ENCODE peak calls at places on chromosomes 5 and 9, in five cellular contexts. Z, S, N, M and G are unnamed samples.

GRCh38 chr5:31854625-31855526 is 215.9 kb downstream of the PDZD2 start:
- DNase-seq in Z (no peak), S (no peak), N (peak), M (no peak), G (peak)

GRCh38 chr5:4941957-4942830 is 197.9 kb upstream of the ADAMTS16 start:
- DNase-seq in Z (no peak), S (peak), N (no peak), M (no peak), G (peak)

GRCh38 chr9:108443278-108443633 is 412.5 kb downstream of the ACTL7B start:
- DNase-seq in Z (no peak), S (no peak), N (no peak), M (peak), G (no peak)

GRCh38 chr5:137888875-137889759 is at the start of gene PKD2L2:
- DNase-seq in Z (peak), S (peak), N (peak), M (no peak), G (peak)

GRCh38 chr9:2427016-2427891 is 194.3 kb upstream of the VLDLR start:
- DNase-seq in Z (no peak), S (no peak), N (no peak), M (no peak), G (no peak)

GRCh38 chr5:33311893-33312292 is 128.9 kb upstream of the TARS1 start:
- DNase-seq in Z (no peak), S (no peak), N (peak), M (no peak), G (no peak)

GRCh38 chr5:138303365-138303764 is 28.2 kb downstream of the CDC25C start:
- DNase-seq in Z (no peak), S (peak), N (no peak), M (no peak), G (no peak)

GRCh38 chr9:13427587-13427986 is 148.1 kb upstream of the MPDZ start:
- DNase-seq in Z (no peak), S (peak), N (peak), M (peak), G (peak)

GRCh38 chr5:133612021-133612860 is at the start of gene FSTL4:
- DNase-seq in Z (no peak), S (no peak), N (peak), M (no peak), G (peak)

GRCh38 chr5:135319928-135320606 is 79.0 kb downstream of the MACROH2A1 start:
- DNase-seq in Z (no peak), S (no peak), N (no peak), M (no peak), G (peak)

GRCh38 chr5:76580983-76581382 is 42.2 kb downstream of the F2RL2 start:
- DNase-seq in Z (no peak), S (no peak), N (no peak), M (no peak), G (no peak)

GRCh38 chr5:115685966-115686691 is 60.3 kb upstream of the TMED7 start:
- DNase-seq in Z (no peak), S (no peak), N (no peak), M (no peak), G (peak)

GRCh38 chr9:33233659-33234335 is 6.2 kb upstream of the SPINK4 start:
- DNase-seq in Z (no peak), S (no peak), N (peak), M (no peak), G (no peak)

GRCh38 chr5:7393921-7394799 is 1.8 kb upstream of the ADCY2 start:
- DNase-seq in Z (no peak), S (no peak), N (no peak), M (no peak), G (no peak)

GRCh38 chr5:106825379-106825778 is 845.4 kb downstream of the EFNA5 start:
- DNase-seq in Z (no peak), S (no peak), N (no peak), M (no peak), G (no peak)

GRCh38 chr5:59152701-59153245 is 569.9 kb downstream of the RAB3C start:
- DNase-seq in Z (no peak), S (no peak), N (no peak), M (no peak), G (no peak)

GRCh38 chr9:84045481-84046097 is 65.0 kb downstream of the RMI1 start:
- DNase-seq in Z (no peak), S (no peak), N (no peak), M (peak), G (no peak)

GRCh38 chr9:114470121-114470520 is 35.2 kb downstream of the WHRN start:
- DNase-seq in Z (no peak), S (no peak), N (no peak), M (no peak), G (no peak)

GRCh38 chr9:101467690-101468089 is 32.1 kb upstream of the ALDOB start:
- DNase-seq in Z (no peak), S (no peak), N (no peak), M (no peak), G (no peak)

GRCh38 chr5:149040421-149040820 is 22.4 kb downstream of the SH3TC2 start:
- DNase-seq in Z (no peak), S (no peak), N (no peak), M (no peak), G (no peak)

GRCh38 chr9:110928604-110929003 is 109.7 kb downstream of the LPAR1 start:
- DNase-seq in Z (no peak), S (no peak), N (no peak), M (no peak), G (no peak)

GRCh38 chr5:635321-636055 is 23.3 kb downstream of the CEP72 start:
- DNase-seq in Z (no peak), S (no peak), N (no peak), M (no peak), G (no peak)

GRCh38 chr5:179357036-179357435 is 11.8 kb upstream of the ADAMTS2 start:
- DNase-seq in Z (no peak), S (no peak), N (no peak), M (no peak), G (no peak)

GRCh38 chr9:27382308-27382707 is 85.4 kb upstream of the EQTN start:
- DNase-seq in Z (no peak), S (no peak), N (no peak), M (no peak), G (no peak)

GRCh38 chr5:153939101-153939500 is 99.6 kb downstream of the FAM114A2 start:
- DNase-seq in Z (no peak), S (no peak), N (no peak), M (no peak), G (no peak)

GRCh38 chr5:153937661-153938060 is 101.0 kb downstream of the FAM114A2 start:
- DNase-seq in Z (no peak), S (no peak), N (no peak), M (no peak), G (no peak)

GRCh38 chr5:153941265-153941664 is 97.4 kb downstream of the FAM114A2 start:
- DNase-seq in Z (no peak), S (no peak), N (no peak), M (no peak), G (peak)

GRCh38 chr5:153938131-153938842 is 100.4 kb downstream of the FAM114A2 start:
- DNase-seq in Z (no peak), S (no peak), N (no peak), M (no peak), G (peak)
- TF ChIP-seq JUNB in Z (no peak), S (no peak), N (no peak), M (no peak), G (no peak)

DNA sequence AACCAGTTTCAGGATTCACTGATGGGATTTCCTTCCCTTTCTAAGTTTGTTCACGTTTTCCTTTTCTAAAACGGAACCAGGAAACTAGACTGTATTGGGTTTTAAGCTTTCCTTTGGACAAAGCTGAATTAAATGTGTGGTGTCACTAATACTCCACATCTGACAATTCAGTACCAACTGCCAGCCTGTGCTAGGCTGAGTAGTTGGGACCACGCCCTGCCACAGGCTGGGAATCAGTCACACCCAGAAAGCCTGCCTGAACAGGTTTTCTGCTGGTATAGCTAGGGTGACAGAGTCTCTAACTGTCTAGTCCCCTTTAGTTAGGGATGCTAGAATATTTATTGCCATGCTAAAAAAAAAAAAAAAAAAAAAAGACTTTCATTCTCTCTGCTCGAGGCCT is 15.6 kb downstream of the SPACA9 start:
- DNase-seq in Z (no peak), S (no peak), N (no peak), M (no peak), G (no peak)
- H3K27ac ChIP-seq in Z (no peak), S (no peak), N (no peak), M (no peak), G (no peak)

GRCh38 chr5:14871573-14872069 is at the start of gene ANKH:
- DNase-seq in Z (no peak), S (peak), N (peak), M (peak), G (peak)

GRCh38 chr5:14871084-14871572 is 450 bp downstream of the ANKH start:
- DNase-seq in Z (no peak), S (no peak), N (peak), M (no peak), G (peak)

GRCh38 chr5:14868771-14869170 is 2.8 kb downstream of the ANKH start:
- DNase-seq in Z (no peak), S (no peak), N (no peak), M (no peak), G (no peak)

GRCh38 chr5:14869286-14870164 is 2.1 kb downstream of the ANKH start:
- DNase-seq in Z (no peak), S (no peak), N (no peak), M (no peak), G (no peak)

GRCh38 chr5:14870347-14871083 is 1.1 kb downstream of the ANKH start:
- DNase-seq in Z (no peak), S (no peak), N (no peak), M (no peak), G (peak)
- TF ChIP-seq JUNB in Z (no peak), S (no peak), N (no peak), M (no peak), G (no peak)

DNA sequence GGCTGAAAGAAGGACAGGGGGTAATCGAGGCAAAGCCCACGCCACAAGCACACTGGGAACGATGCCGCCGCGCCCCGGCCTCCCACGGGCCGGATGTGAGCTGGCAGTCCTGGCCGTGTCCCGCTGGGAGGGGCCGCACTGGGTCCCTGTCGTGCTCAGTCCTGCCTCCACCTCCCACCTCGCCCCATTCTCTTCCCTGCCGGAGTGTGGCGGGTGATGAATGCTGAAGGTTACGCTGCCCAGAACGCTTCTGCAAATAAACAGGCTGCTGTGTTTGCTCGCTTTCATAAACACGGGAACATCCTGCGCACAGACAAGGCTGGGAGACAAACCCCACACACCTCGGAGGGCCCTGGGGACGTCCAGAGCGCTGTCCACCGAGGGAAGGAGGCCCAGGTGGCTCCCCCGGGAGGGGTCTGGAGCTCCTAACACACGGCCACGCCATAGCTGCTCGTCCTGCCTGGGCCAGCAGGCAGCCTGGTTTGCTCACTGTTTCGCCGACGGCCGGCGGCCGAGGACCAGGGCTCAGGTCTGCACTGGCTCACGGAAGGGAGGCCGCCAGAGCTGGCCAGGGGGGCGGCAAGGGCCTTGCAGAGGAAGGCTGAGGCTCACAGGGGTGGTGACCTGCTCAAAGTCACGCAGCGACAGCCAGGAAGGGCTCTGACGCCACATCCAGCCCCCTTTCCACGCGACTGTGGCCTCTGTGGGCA is 2.3 kb downstream of the DNLZ start:
- DNase-seq in Z (no peak), S (no peak), N (no peak), M (no peak), G (no peak)
- H3K27ac ChIP-seq in Z (no peak), S (no peak), N (no peak), M (no peak), G (no peak)

GRCh38 chr9:137030006-137030405 is 1.9 kb downstream of the FUT7 start:
- DNase-seq in Z (no peak), S (no peak), N (no peak), M (no peak), G (no peak)

GRCh38 chr9:137029058-137029922 is 1.3 kb upstream of the ABCA2 start:
- DNase-seq in Z (no peak), S (peak), N (peak), M (peak), G (peak)

GRCh38 chr9:137030931-137031527 is 859 bp downstream of the FUT7 start:
- DNase-seq in Z (no peak), S (no peak), N (no peak), M (no peak), G (no peak)

GRCh38 chr9:137031904-137032639 is at the start of gene FUT7:
- DNase-seq in Z (no peak), S (no peak), N (no peak), M (no peak), G (no peak)

GRCh38 chr9:137030528-137030927 is 1.4 kb downstream of the FUT7 start:
- DNase-seq in Z (peak), S (no peak), N (no peak), M (no peak), G (no peak)
- TF ChIP-seq JUNB in Z (no peak), S (no peak), N (no peak), M (no peak), G (no peak)

DNA sequence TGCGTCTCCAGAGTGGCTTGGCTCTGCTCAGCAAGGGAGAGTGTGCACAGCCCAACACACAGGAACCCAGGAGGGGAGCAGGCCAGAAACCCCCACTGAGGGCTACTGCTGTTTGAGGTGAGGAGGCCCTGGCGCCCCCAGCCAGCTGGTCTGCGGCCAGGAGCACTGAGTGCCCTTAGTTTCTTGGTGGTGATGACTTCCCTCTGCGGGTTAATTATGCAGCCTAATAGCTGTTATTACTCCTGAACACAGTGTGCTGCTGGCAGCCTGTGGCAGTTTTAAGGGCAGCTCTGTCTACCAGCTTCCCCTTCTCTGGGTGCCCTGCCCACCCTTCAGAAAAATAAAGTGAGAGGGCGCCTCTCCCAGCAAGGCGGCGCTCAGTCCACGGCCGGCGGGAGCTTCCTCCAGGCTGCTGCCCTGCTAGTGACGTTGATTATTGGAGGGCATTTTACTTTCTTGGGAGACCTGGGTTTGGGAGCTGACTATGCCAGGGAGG is 19.2 kb downstream of the GADD45G start:
- DNase-seq in Z (no peak), S (no peak), N (no peak), M (no peak), G (no peak)
- H3K27ac ChIP-seq in Z (no peak), S (no peak), N (no peak), M (no peak), G (no peak)